ENCODE peak calls at places on chromosomes 7 and 10, in four cellular contexts. T is hepatocyte; O is heart left ventricle; D is naive thymus-derived CD4-positive, alpha-beta T cell. P is an unnamed sample. For H3K27me3, the result is how much of the 10 kb centered on the place peaks cover.

GRCh38 chr7:132500727-132501410 is 75.4 kb downstream of the PLXNA4 start:
- DNase-seq in O (peak), T (peak), D (no peak), P (peak)

GRCh38 chr7:135878284-135878683 is 98.9 kb downstream of the MTPN start:
- DNase-seq in O (no peak), T (no peak), D (no peak), P (no peak)

GRCh38 chr10:71272122-71272771 is 46.8 kb upstream of the SLC29A3 start:
- DNase-seq in D (no peak), O (no peak), T (no peak), P (no peak)

GRCh38 chr7:155950898-155951553 is 138.8 kb upstream of the SHH start:
- DNase-seq in D (no peak), O (no peak), T (no peak), P (peak)

GRCh38 chr7:50261593-50261992 is 42.9 kb upstream of the IKZF1 start:
- DNase-seq in D (no peak), T (no peak), O (no peak), P (peak)

GRCh38 chr7:5143935-5144903 is 45.8 kb upstream of the WIPI2 start:
- DNase-seq in O (no peak), T (no peak), D (peak), P (no peak)

GRCh38 chr7:41792099-41792498 is 89.2 kb upstream of the INHBA start:
- DNase-seq in T (no peak), D (no peak), O (no peak), P (no peak)

GRCh38 chr10:86952106-86952505 is 5.3 kb downstream of the MMRN2 start:
- DNase-seq in T (no peak), O (no peak), D (no peak), P (no peak)

GRCh38 chr7:122528879-122529481 is 169.9 kb downstream of the RNF133 start:
- DNase-seq in O (no peak), D (no peak), T (peak), P (peak)

GRCh38 chr10:21068025-21068656 is 171.0 kb upstream of the NEBL start:
- DNase-seq in O (peak), D (no peak), T (no peak), P (no peak)

GRCh38 chr10:26407406-26407969 is 30.7 kb upstream of the APBB1IP start:
- DNase-seq in O (no peak), D (no peak), T (peak), P (no peak)

GRCh38 chr7:2013381-2014311 is 219.1 kb downstream of the MAD1L1 start:
- DNase-seq in D (no peak), T (no peak), O (no peak), P (no peak)

GRCh38 chr7:2014391-2015241 is 218.1 kb downstream of the MAD1L1 start:
- DNase-seq in T (no peak), O (no peak), D (no peak), P (no peak)

GRCh38 chr7:2016021-2016631 is 216.6 kb downstream of the MAD1L1 start:
- DNase-seq in O (no peak), T (no peak), D (no peak), P (no peak)

GRCh38 chr7:2016761-2017482 is 215.8 kb downstream of the MAD1L1 start:
- DNase-seq in D (no peak), T (no peak), O (no peak), P (no peak)

DNA sequence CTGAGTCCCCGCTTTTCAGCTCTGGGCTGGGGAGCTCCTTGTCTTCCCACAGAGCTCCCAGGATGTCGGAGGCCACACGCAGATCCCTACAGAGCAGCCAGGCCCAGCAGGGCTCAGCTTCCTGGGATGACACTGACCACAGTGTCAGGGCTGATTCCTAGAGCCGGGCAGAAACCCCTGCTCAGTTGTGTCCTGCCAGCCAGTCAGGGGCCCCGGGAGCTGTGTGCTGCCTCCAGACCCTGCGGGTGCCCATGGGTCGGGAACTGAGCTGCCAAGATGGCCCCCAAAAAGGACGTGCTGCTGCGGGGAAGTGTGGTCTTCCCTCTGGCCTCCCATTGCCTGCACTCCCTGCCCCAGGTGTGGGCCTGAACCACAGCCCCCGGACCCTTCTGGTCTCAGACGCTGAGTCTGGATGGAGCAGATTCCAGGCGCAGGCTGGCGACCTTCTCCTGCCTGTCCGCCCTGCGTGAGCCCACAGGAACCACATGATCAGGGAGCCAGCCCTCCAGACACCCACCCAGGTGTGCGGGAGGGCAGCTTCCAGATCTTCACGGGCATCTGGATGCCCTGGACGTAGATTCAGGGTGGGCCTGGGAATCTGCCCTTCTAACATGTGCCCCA is 217.4 kb downstream of the MAD1L1 start:
- DNase-seq in T (no peak), O (no peak), D (no peak), P (no peak)
- H3K4me3 ChIP-seq in T (no peak), O (no peak), D (no peak), P (no peak)

DNA sequence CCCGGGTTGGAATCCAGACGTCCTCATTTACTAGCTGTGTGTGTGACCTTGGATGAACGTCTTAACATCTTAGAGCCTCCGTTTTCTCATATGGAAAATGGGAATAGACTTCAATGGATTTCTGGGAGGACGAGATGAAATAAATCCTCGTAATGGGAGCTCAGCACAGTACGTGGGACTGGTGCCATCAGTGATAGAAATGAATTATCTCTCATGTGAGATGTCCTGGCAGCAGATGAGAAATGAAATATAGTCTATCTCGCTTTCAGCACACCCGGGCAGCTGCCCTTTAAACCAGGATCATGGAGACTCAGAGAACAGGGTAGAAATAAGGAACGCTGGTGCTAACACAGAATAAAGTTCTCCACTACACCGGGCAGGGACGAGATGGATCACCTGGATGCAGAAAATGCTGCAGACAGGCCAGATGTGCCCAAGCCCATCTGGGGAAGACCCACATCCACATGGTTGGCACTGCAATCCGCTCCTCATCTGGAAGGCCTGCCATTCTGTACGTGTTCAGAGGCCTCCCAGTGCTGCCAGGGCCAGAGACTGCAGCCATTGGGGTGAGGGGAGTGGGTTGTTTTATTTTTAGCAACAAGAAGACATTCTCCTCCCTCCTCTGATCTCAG is 11.1 kb upstream of the EMX2 start:
- DNase-seq in T (no peak), D (no peak), O (no peak), P (no peak)
- H3K27me3 ChIP-seq in T (half or more), D (under half), O (under half), P (under half)

GRCh38 chr10:97331304-97331703 is 3.2 kb downstream of the FRAT2 start:
- DNase-seq in D (no peak), T (no peak), O (no peak), P (no peak)
- H3K4me3 ChIP-seq in D (no peak), T (no peak), O (no peak), P (peak)

DNA sequence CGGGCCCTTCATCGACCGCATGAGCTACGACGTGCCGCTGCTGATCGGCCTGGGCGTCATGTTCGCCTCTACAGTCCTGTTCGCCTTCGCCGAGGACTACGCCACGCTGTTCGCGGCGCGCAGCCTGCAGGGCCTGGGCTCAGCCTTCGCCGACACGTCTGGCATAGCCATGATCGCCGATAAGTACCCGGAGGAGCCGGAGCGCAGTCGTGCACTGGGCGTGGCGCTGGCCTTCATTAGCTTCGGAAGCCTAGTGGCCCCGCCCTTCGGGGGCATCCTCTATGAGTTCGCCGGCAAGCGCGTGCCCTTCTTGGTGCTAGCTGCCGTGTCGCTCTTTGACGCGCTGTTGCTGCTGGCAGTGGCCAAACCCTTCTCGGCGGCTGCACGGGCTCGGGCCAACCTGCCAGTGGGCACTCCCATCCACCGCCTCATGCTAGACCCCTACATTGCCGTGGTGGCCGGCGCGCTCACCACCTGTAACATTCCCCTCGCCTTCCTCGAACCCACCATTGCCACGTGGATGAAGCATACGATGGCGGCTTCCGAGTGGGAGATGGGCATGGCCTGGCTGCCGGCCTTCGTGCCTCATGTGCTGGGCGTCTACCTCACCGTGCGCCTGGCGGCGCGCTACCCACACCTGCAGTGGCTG is 1.2 kb downstream of the SLC18A3 start:
- DNase-seq in O (no peak), D (no peak), T (no peak), P (no peak)
- H3K27me3 ChIP-seq in O (half or more), D (under half), T (half or more), P (half or more)

DNA sequence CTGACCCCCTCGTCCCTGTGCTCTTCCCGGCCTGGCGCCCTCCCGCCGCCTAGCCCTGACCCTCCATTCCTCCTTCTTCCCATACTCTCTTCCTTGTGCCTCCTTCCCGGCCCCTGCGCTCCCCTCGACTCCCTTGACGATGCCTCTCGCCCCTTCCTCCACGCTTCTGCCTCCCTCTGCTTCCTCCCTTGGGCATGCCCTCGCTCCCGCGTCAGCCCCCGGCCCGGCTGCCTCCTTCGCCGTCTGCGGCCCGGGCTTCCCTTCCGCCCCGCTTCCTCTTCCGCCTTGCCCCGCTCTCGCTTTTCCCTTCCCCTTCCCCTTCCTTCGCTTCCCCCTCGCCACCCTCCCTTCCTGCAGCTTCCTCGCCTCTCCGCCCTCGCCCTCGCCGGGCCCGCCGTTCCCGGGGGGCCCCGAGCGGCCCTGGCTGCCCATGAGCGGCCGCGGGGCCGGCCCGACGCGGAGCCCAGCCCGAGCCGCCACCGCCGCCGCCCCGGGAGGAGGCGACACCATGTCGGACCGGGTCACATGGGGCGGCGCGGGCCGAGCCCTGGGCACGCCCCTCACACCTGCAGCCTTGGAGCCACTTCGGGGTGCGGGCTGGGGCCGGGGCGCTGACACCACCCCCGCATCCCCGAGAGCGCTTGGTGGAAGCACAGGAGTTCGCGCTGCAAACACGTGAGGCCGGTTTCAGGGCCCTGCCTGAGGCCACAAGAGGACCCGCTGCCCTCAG is at the start of gene FBXW4:
- DNase-seq in O (peak), D (peak), T (peak), P (peak)
- H3K4me3 ChIP-seq in O (peak), D (peak), T (peak), P (peak)

DNA sequence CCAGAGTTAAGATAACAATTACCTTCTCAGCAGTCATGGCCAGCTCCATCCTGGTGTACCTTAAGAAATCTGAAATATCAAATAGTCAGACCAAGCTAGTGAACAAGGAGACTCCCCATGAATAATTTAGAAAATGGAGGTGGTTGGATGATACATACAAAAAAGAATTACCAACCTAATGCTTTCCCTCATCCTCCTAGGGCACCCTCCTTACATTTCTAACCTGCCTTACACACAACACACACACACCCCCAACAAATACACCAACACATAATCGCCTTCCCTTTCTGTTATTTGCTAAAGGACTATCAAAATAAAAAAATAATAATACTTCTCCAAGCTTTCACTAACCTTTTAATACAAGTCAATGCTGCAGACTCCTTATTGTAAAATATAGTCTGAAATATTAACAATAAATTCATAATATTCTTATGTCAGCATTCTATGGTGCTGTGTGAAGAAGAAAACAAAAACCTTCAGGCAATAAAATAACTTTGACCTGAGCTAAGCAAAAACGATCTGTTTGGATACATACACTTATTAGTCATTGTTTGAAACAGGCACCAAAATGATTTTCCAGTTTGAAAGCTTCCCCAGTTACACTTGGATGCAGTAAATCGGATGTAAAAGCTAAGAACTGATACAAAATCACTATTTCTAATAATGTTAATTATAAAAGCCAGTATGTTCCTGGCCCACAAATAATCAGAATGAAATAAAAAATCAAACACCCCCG is 3.4 kb downstream of the TWIST1 start:
- DNase-seq in T (no peak), D (no peak), O (no peak), P (no peak)
- H3K27me3 ChIP-seq in T (half or more), D (under half), O (under half), P (under half)